ENCODE peak calls at places on chromosomes 1 and 21, in five cellular contexts. E is kidney tubule cell, O is left lung, C is SK-MEL-5, W is left cardiac atrium. Q is an unnamed sample.

GRCh38 chr1:116154536-116154935 is 43.3 kb downstream of the MAB21L3 start:
- DNase-seq in W (no peak), C (no peak), E (no peak), O (no peak), Q (no peak)

GRCh38 chr1:205286335-205286950 is 35.1 kb downstream of the NUAK2 start:
- DNase-seq in C (no peak), E (peak), O (no peak), W (no peak), Q (peak)

GRCh38 chr1:23483327-23484252 is at the start of gene ASAP3:
- DNase-seq in W (peak), C (no peak), O (peak), E (no peak), Q (peak)

GRCh38 chr1:113057006-113057405 is 16.0 kb upstream of the LRIG2 start:
- DNase-seq in E (peak), O (no peak), W (no peak), C (no peak), Q (no peak)

GRCh38 chr1:37858931-37859506 is 373 bp downstream of the MTF1 start:
- DNase-seq in W (no peak), C (no peak), E (no peak), O (peak), Q (no peak)

GRCh38 chr1:47559944-47560695 is 122.3 kb downstream of the FOXD2 start:
- DNase-seq in E (peak), W (no peak), O (no peak), C (no peak), Q (no peak)

GRCh38 chr1:218735436-218735835 is 390.3 kb downstream of the TGFB2 start:
- DNase-seq in E (no peak), O (no peak), C (no peak), W (no peak), Q (peak)

GRCh38 chr1:161720956-161721737 is at the start of gene FCRLB:
- DNase-seq in E (no peak), W (no peak), C (no peak), O (no peak), Q (no peak)

GRCh38 chr1:23596382-23597358 is 37.4 kb upstream of the ID3 start:
- DNase-seq in O (no peak), C (no peak), W (no peak), E (no peak), Q (no peak)

GRCh38 chr1:180964609-180965008 is 51.9 kb downstream of the KIAA1614 start:
- DNase-seq in O (no peak), C (no peak), E (no peak), W (no peak), Q (no peak)

GRCh38 chr1:167052389-167052788 is 37.8 kb downstream of the GPA33 start:
- DNase-seq in W (no peak), O (no peak), C (peak), E (peak), Q (peak)

GRCh38 chr1:61184035-61184713 is 101.8 kb downstream of the NFIA start:
- DNase-seq in W (peak), C (peak), E (peak), O (peak), Q (peak)

GRCh38 chr1:25006770-25007169 is 76.7 kb upstream of the RUNX3 start:
- DNase-seq in W (peak), C (peak), E (no peak), O (no peak), Q (no peak)

GRCh38 chr1:161706483-161707347 is at the start of gene FCRLA:
- DNase-seq in E (peak), W (no peak), C (peak), O (no peak), Q (peak)

GRCh38 chr1:241615043-241615974 is 24.9 kb downstream of the CHML start:
- DNase-seq in E (peak), O (no peak), W (no peak), C (no peak), Q (peak)

GRCh38 chr1:8554956-8555534 is 237.1 kb downstream of the SLC45A1 start:
- DNase-seq in C (peak), E (peak), W (no peak), O (no peak), Q (peak)

GRCh38 chr1:101843160-101843559 is 153.6 kb downstream of the OLFM3 start:
- DNase-seq in E (no peak), O (no peak), W (no peak), C (no peak), Q (no peak)

GRCh38 chr1:212611000-212611636 is 2.6 kb downstream of the ATF3 start:
- DNase-seq in C (no peak), E (no peak), O (no peak), W (no peak), Q (no peak)

GRCh38 chr1:26999440-26999987 is 6.0 kb downstream of the TRNP1 start:
- DNase-seq in O (no peak), E (peak), W (peak), C (peak), Q (peak)

GRCh38 chr1:114750780-114751179 is 7.0 kb downstream of the CSDE1 start:
- DNase-seq in W (no peak), E (peak), O (no peak), C (no peak), Q (no peak)

GRCh38 chr1:163069142-163069541 is at the start of gene RGS4:
- DNase-seq in C (peak), W (peak), O (no peak), E (peak), Q (peak)

GRCh38 chr1:108636876-108637275 is 24.0 kb downstream of the HENMT1 start:
- DNase-seq in C (no peak), O (no peak), W (no peak), E (no peak), Q (no peak)

GRCh38 chr1:245168090-245168489 is 13.3 kb downstream of the KIF26B start:
- DNase-seq in O (peak), E (no peak), W (peak), C (no peak), Q (no peak)

GRCh38 chr21:33127154-33127893 is 57.4 kb downstream of the OLIG1 start:
- DNase-seq in C (peak), O (peak), W (peak), E (peak), Q (peak)

GRCh38 chr1:173418107-173418985 is 58.8 kb upstream of the PRDX6 start:
- DNase-seq in C (no peak), E (no peak), O (no peak), W (no peak), Q (peak)